ENCODE peak calls at places on chromosomes 1 and 21, in nine cellular contexts. B is nephron progenitor cell, J is cardiac fibroblast, P is left ventricle myocardium inferior, M is H9, G is B cell, A is tibial nerve, R is PC-9, F is BJ. W is an unnamed sample.

GRCh38 chr1:4825841-4826450 is 171.5 kb downstream of the AJAP1 start:
- DNase-seq in B (peak), J (no peak), P (no peak), M (peak), G (no peak), A (no peak), R (no peak), F (no peak), W (no peak)

GRCh38 chr1:182634306-182635072 is 30.3 kb upstream of the RGS16 start:
- DNase-seq in B (no peak), J (no peak), P (no peak), M (no peak), G (no peak), A (no peak), R (no peak), F (no peak), W (no peak)

GRCh38 chr1:9655127-9655723 is 3.7 kb downstream of the PIK3CD start:
- DNase-seq in B (no peak), J (no peak), P (no peak), M (no peak), G (peak), A (no peak), R (no peak), F (no peak), W (no peak)

GRCh38 chr1:92795166-92795565 is 10.3 kb upstream of the EVI5 start:
- DNase-seq in B (no peak), J (peak), P (no peak), M (no peak), G (no peak), A (no peak), R (no peak), F (no peak), W (no peak)

GRCh38 chr1:81832573-81832972 is 31.8 kb downstream of the ADGRL2 start:
- DNase-seq in B (no peak), J (peak), P (no peak), M (no peak), G (no peak), A (no peak), R (no peak), F (peak), W (no peak)

GRCh38 chr1:44068442-44068861 is 37.2 kb upstream of the SLC6A9 start:
- DNase-seq in B (no peak), J (no peak), P (no peak), M (no peak), G (no peak), A (no peak), R (no peak), F (no peak), W (no peak)

GRCh38 chr1:205974712-205975111 is 28.5 kb downstream of the RAB7B start:
- DNase-seq in B (no peak), J (no peak), P (no peak), M (no peak), G (no peak), A (no peak), R (no peak), F (no peak), W (no peak)

GRCh38 chr1:234933475-234933874 is 195.2 kb downstream of the TOMM20 start:
- DNase-seq in B (no peak), J (peak), P (peak), M (no peak), G (peak), A (no peak), R (peak), F (no peak), W (no peak)

GRCh38 chr1:181390350-181391080 is 92.8 kb upstream of the CACNA1E start:
- DNase-seq in B (no peak), J (no peak), P (no peak), M (no peak), G (no peak), A (no peak), R (no peak), F (no peak), W (no peak)

GRCh38 chr1:115098979-115099692 is 9.8 kb upstream of the TSPAN2 start:
- DNase-seq in B (no peak), J (peak), P (no peak), M (no peak), G (peak), A (no peak), R (peak), F (no peak), W (no peak)

GRCh38 chr1:235997916-235998315 is 67.0 kb downstream of the NID1 start:
- DNase-seq in B (no peak), J (no peak), P (no peak), M (no peak), G (no peak), A (no peak), R (no peak), F (no peak), W (no peak)

GRCh38 chr1:35576061-35576765 is 3.1 kb downstream of the TFAP2E start:
- DNase-seq in B (no peak), J (no peak), P (no peak), M (no peak), G (no peak), A (no peak), R (no peak), F (no peak), W (no peak)

GRCh38 chr21:42652527-42653491 is 612 bp upstream of the PDE9A start:
- DNase-seq in B (peak), J (peak), P (peak), M (peak), G (no peak), A (peak), R (peak), F (no peak), W (peak)

GRCh38 chr1:61254629-61255323 is 172.4 kb downstream of the NFIA start:
- DNase-seq in B (no peak), J (peak), P (no peak), M (no peak), G (no peak), A (peak), R (no peak), F (no peak), W (no peak)

GRCh38 chr1:21490774-21491482 is 18.3 kb upstream of the ALPL start:
- DNase-seq in B (no peak), J (peak), P (no peak), M (peak), G (peak), A (no peak), R (peak), F (peak), W (no peak)

GRCh38 chr1:165574295-165574694 is 30.5 kb downstream of the LRRC52 start:
- DNase-seq in B (no peak), J (no peak), P (no peak), M (no peak), G (no peak), A (no peak), R (no peak), F (no peak), W (no peak)

GRCh38 chr1:23837905-23838304 is 12.7 kb upstream of the HMGCL start:
- DNase-seq in B (peak), J (no peak), P (no peak), M (peak), G (no peak), A (no peak), R (no peak), F (no peak), W (no peak)

GRCh38 chr1:235411489-235412486 is 44.6 kb downstream of the TBCE start:
- DNase-seq in B (no peak), J (no peak), P (no peak), M (no peak), G (no peak), A (no peak), R (peak), F (no peak), W (no peak)

GRCh38 chr1:215501496-215501895 is 65.6 kb upstream of the KCTD3 start:
- DNase-seq in B (no peak), J (no peak), P (no peak), M (no peak), G (no peak), A (no peak), R (no peak), F (no peak), W (no peak)

GRCh38 chr1:24191860-24192259 is 4.8 kb upstream of the IFNLR1 start:
- DNase-seq in B (no peak), J (peak), P (no peak), M (no peak), G (no peak), A (no peak), R (peak), F (no peak), W (no peak)

GRCh38 chr1:234862944-234863515 is 253.1 kb upstream of the IRF2BP2 start:
- DNase-seq in B (peak), J (peak), P (peak), M (no peak), G (no peak), A (peak), R (no peak), F (peak), W (no peak)

GRCh38 chr21:27825035-27825434 is 858.1 kb upstream of the ADAMTS5 start:
- DNase-seq in B (no peak), J (no peak), P (no peak), M (peak), G (no peak), A (no peak), R (no peak), F (no peak), W (no peak)

GRCh38 chr1:3061981-3062615 is 6.9 kb upstream of the PRDM16 start:
- DNase-seq in B (peak), J (no peak), P (no peak), M (peak), G (no peak), A (no peak), R (no peak), F (no peak), W (no peak)

GRCh38 chr1:44377925-44378784 is 23.1 kb upstream of the ERI3 start:
- DNase-seq in B (peak), J (peak), P (peak), M (peak), G (peak), A (peak), R (no peak), F (no peak), W (no peak)

GRCh38 chr1:212977781-212978645 is 27.7 kb downstream of the VASH2 start:
- DNase-seq in B (no peak), J (no peak), P (no peak), M (peak), G (no peak), A (no peak), R (no peak), F (no peak), W (peak)

GRCh38 chr1:24483441-24483840 is 19.2 kb upstream of the RCAN3 start:
- DNase-seq in B (no peak), J (no peak), P (no peak), M (no peak), G (no peak), A (no peak), R (no peak), F (no peak), W (no peak)

GRCh38 chr1:32398401-32398800 is 4.2 kb upstream of the BSDC1 start:
- DNase-seq in B (no peak), J (no peak), P (no peak), M (no peak), G (no peak), A (no peak), R (no peak), F (no peak), W (no peak)

GRCh38 chr21:31460985-31461384 is 116.9 kb upstream of the TIAM1 start:
- DNase-seq in B (no peak), J (no peak), P (no peak), M (no peak), G (no peak), A (no peak), R (no peak), F (no peak), W (no peak)

GRCh38 chr1:225424562-225425210 is 3.2 kb downstream of the LBR start:
- DNase-seq in B (no peak), J (no peak), P (no peak), M (no peak), G (no peak), A (no peak), R (peak), F (no peak), W (no peak)

GRCh38 chr1:119926553-119926952 is 30.2 kb upstream of the ADAM30 start:
- DNase-seq in B (no peak), J (no peak), P (no peak), M (no peak), G (no peak), A (no peak), R (no peak), F (no peak), W (no peak)

GRCh38 chr1:47004004-47004403 is 19.5 kb upstream of the CYP4X1 start:
- DNase-seq in B (no peak), J (no peak), P (no peak), M (no peak), G (no peak), A (no peak), R (no peak), F (no peak), W (no peak)

GRCh38 chr1:46996659-46997281 is 26.7 kb upstream of the CYP4X1 start:
- DNase-seq in B (no peak), J (no peak), P (no peak), M (no peak), G (no peak), A (no peak), R (no peak), F (no peak), W (no peak)

GRCh38 chr1:47002211-47002610 is 21.3 kb upstream of the CYP4X1 start:
- DNase-seq in B (no peak), J (no peak), P (no peak), M (no peak), G (no peak), A (no peak), R (no peak), F (no peak), W (no peak)
- TF ChIP-seq CTCF in B (peak), J (peak), P (peak), M (peak), G (no peak), A (peak), R (peak), F (no peak), W (peak)

DNA sequence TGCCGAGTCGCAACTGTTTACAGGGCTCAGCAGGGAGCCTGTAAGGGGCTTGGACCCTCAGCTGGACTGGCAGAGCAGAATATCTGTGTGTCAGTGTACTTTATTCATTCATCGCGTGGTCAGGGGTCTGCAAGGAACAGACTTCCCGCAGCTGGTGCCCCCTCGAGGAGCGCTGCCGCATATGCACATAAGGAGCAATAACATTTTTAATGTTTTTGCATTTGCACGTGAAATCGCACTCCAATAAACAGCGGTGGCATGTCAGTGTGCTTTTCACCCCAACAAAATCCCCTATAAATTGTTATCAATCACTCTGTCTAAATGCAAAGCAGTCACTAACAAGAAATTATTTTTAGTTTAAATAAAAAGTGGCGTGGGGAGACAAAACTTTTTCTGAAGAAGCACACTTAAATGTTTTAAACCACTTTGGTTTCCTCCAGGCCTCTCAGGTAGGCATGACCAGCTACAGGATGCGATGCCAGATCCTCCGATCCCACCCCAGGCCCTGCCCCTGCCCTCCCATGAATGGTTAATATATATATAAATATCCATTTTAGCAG is 3.5 kb downstream of the FMO1 start:
- DNase-seq in B (peak), J (peak), P (peak), M (no peak), G (peak), A (no peak), R (no peak), F (no peak), W (peak)
- TF ChIP-seq CTCF in B (peak), J (peak), P (peak), M (peak), G (peak), A (peak), R (no peak), F (peak), W (peak)

DNA sequence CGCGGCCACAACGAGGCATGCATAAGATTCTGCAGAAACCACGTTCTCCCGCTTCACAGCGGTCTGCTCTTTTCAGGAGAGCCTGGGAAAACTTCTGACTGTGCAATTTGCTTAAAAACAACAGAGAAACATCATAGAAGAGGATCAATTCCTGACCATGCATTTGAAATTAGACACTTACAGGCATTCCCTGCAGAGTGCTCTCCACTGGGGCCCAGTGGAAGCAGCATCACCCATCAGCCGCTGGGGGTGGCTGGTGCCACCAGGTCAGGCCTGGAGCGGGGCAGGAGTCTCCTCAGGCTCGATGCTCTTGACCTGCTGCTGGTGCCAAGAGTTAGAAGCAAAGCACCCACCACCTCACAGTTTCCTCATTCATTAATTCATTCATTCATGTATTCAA is 226.8 kb upstream of the POU3F1 start:
- DNase-seq in B (no peak), J (no peak), P (no peak), M (no peak), G (no peak), A (no peak), R (no peak), F (no peak), W (no peak)
- TF ChIP-seq CTCF in B (no peak), J (no peak), P (no peak), M (no peak), G (no peak), A (no peak), R (no peak), F (no peak), W (no peak)

DNA sequence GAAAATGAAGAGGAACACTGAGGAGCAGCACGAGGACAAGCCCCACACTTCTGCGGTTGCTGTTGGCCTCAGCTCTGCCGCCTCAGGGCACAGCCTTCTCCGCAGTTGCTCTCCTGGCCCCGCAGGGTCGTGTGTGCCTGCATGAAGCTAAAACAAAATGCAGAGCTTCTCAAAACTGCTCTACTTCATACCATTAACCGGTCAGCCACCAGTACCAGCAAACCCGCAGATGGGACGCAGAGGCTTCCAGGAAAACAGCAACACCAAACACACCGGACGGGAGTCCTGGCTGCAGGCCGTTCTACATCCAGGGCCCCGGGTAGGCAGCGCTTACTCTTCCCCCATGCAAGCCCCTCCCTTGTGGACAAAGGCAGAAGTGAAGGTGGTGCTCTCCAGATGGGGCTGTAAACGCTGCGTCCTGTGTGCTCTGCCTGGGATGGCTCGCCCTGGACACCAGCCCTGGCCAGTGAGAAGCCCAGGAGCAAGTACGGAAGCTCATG is 7.1 kb upstream of the C1orf159 start:
- DNase-seq in B (no peak), J (no peak), P (no peak), M (no peak), G (no peak), A (no peak), R (no peak), F (peak), W (no peak)
- TF ChIP-seq CTCF in B (no peak), J (no peak), P (no peak), M (no peak), G (no peak), A (no peak), R (no peak), F (no peak), W (no peak)

GRCh38 chr1:52848423-52848822 is 5.9 kb downstream of the ZYG11A start:
- DNase-seq in B (no peak), J (no peak), P (no peak), M (no peak), G (no peak), A (no peak), R (no peak), F (no peak), W (no peak)

DNA sequence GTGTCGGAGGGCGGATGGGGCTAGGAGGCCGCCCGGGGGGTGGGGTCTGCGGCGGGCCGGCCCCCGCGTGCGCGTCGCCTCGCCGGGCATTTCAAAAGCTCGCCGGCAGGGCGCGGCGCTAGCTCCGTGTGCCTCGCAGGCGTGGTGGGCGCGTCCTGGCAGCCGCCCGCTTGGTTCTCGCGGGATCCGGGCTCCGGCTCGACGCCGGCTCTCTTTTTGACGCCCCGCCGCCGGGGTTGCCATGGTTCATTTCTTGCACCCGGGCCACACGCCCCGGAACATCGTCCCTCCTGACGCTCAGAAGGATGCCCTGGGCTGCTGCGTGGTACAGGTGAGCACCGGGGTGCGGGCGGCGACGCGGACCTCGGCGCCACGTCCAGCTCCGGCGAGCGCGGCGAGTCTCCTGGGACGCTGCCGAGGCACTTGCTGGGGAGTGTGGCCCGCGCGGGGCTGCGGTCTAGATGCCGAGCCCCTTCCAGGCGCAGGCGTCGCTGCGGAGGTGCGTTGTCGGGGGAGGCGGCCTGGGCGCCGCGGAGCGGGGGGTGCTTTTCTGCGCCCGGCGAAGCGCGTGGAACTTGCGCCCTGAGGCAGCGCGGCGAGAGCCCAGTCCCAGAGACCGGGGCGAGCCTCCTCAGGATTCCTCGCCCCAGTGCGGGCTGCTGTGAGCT is at the start of gene ZYG11A:
- DNase-seq in B (peak), J (peak), P (peak), M (peak), G (peak), A (no peak), R (peak), F (peak), W (peak)
- TF ChIP-seq CTCF in B (no peak), J (peak), P (peak), M (peak), G (peak), A (peak), R (peak), F (peak), W (peak)

DNA sequence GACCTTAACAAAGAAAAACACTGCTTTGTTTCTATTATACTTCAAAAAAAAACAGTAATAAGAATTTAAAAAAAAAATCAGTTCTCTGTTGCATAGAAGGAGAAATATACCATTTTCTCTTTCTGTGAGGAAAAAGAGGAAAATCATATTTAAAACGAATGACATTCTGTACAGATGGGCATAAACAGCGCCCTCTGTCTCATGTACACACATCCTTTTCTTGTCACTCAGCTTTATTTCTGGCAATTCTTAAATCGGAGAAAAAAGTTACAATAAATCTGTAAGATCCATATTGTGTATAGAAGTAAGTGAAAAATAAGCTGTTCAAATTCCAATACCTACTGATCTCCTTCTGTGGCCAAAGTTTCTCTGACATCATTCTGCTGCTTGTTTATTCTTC is 245.4 kb downstream of the SMYD3 start:
- DNase-seq in B (no peak), J (peak), P (no peak), M (no peak), G (no peak), A (no peak), R (no peak), F (no peak), W (no peak)
- TF ChIP-seq CTCF in B (no peak), J (peak), P (no peak), M (peak), G (no peak), A (no peak), R (peak), F (no peak), W (peak)

DNA sequence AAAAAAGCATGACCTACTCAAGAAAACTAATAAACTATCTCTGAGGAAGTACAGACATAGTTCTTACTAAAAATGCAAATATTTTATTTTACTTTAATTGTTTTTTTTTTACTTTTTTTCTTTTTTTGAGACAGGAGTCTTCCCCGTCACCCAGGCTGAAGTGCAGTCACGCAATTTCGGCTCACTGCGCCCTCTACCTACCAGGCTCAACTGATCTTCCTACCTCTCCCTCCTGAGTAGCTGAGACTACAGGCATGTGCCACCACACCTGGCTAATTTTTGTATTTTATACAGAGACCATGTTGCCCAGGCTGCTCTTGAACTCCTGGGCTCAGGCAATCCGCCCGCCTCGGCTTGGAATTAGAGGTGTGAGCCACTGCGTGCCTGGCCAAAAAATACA is 1263.1 kb downstream of the KCNT2 start:
- DNase-seq in B (peak), J (no peak), P (no peak), M (peak), G (no peak), A (no peak), R (no peak), F (no peak), W (no peak)
- TF ChIP-seq CTCF in B (peak), J (no peak), P (no peak), M (peak), G (no peak), A (no peak), R (peak), F (no peak), W (no peak)

W was measured in D721Med.